ENCODE peak calls at places on chromosomes 4 and X, in four cellular contexts. S is GM12878, Y is SK-N-SH, R is HepG2. F is an unnamed sample.
A peak's percentile ranks its signal among the peaks of the same experiment; 100 is the strongest.

GRCh38 chr4:125368161-125368560 is 53.4 kb downstream of the FAT4 start:
- DNase-seq in S (no peak), Y (peak; percentile 1), R (no peak), F (no peak)

GRCh38 chr4:152385551-152385950 is 150.3 kb downstream of the FBXW7 start:
- DNase-seq in S (no peak), Y (peak; percentile 2), R (no peak), F (no peak)

GRCh38 chr4:17218801-17219200 is 293.1 kb downstream of the QDPR start:
- DNase-seq in S (no peak), Y (peak; percentile 36), R (no peak), F (no peak)

GRCh38 chrX:48896611-48897011 is 957 bp downstream of the TIMM17B start:
- DNase-seq in S (no peak), Y (no peak), R (no peak), F (no peak)

GRCh38 chr4:3074078-3074845 is at the start of the genes HTT and HTT-AS:
- DNase-seq in S (peak; percentile 68), Y (peak; percentile 99), R (peak; percentile 86), F (peak; percentile 72)

GRCh38 chrX:15242899-15243555 is 26.9 kb downstream of the ASB9 start:
- DNase-seq in S (peak; percentile 17), Y (peak; percentile 51), R (peak; percentile 12), F (peak; percentile 46)

GRCh38 chr4:94014484-94015136 is 186.1 kb downstream of the ATOH1 start:
- DNase-seq in S (no peak), Y (no peak), R (no peak), F (no peak)

GRCh38 chr4:180100433-180101344 is 2142.5 kb upstream of the TENM3 start:
- DNase-seq in S (no peak), Y (no peak), R (no peak), F (no peak)

GRCh38 chrX:50609796-50610195 is 139.2 kb upstream of the DGKK start:
- DNase-seq in S (no peak), Y (no peak), R (no peak), F (no peak)

GRCh38 chr4:636628-636950 is 11.2 kb downstream of the PDE6B start:
- DNase-seq in S (no peak), Y (no peak), R (no peak), F (no peak)

GRCh38 chrX:136488706-136489105 is 959 bp downstream of the BRS3 start:
- DNase-seq in S (no peak), Y (no peak), R (no peak), F (no peak)

GRCh38 chrX:73930300-73930699 is 367.3 kb downstream of the CHIC1 start:
- DNase-seq in S (no peak), Y (no peak), R (no peak), F (no peak)

GRCh38 chr4:7101692-7102515 is 34.0 kb upstream of the GRPEL1 start:
- DNase-seq in S (no peak), Y (peak; percentile 87), R (peak; percentile 52), F (peak; percentile 73)

GRCh38 chrX:1546601-1547275 is 9.8 kb upstream of the P2RY8 start:
- DNase-seq in S (no peak), Y (no peak), R (no peak), F (no peak)

GRCh38 chr4:186554485-186554884 is 882 bp downstream of the MTNR1A start:
- DNase-seq in S (no peak), Y (no peak), R (peak; percentile 14), F (peak; percentile 28)

GRCh38 chr4:102625232-102625930 is 124.2 kb downstream of the NFKB1 start:
- DNase-seq in S (no peak), Y (peak; percentile 30), R (peak; percentile 59), F (no peak)

GRCh38 chrX:18899796-18900380 is 84.0 kb downstream of the PHKA2 start:
- DNase-seq in S (no peak), Y (peak; percentile 87), R (no peak), F (peak; percentile 15)

GRCh38 chr4:150235795-150236385 is 157.6 kb downstream of the DCLK2 start:
- DNase-seq in S (no peak), Y (no peak), R (no peak), F (no peak)

GRCh38 chrX:71533850-71534515 is 1.1 kb downstream of the OGT start:
- DNase-seq in S (no peak), Y (peak; percentile 42), R (peak; percentile 7), F (peak; percentile 69)

GRCh38 chr4:2066571-2067445 is 7.7 kb downstream of the NAT8L start:
- DNase-seq in S (no peak), Y (peak; percentile 42), R (no peak), F (no peak)

GRCh38 chr4:120688791-120689190 is 233.7 kb downstream of the PRDM5 start:
- DNase-seq in S (no peak), Y (no peak), R (no peak), F (no peak)

GRCh38 chr4:119040711-119041185 is 94.9 kb upstream of the MYOZ2 start:
- DNase-seq in S (no peak), Y (no peak), R (no peak), F (no peak)
- H3K4me1 ChIP-seq in S (peaks cover 6% of the 10 kb centered on the region), Y (peaks cover 21% of the 10 kb centered on the region), R (no peaks in the 10 kb centered on the region), F (peaks cover 67% of the 10 kb centered on the region)

GRCh38 chrX:39814391-39814790 is 283.4 kb downstream of the BCOR start:
- DNase-seq in S (no peak), Y (no peak), R (no peak), F (peak; percentile 38)
- TF ChIP-seq RFX5 in S (no peak), Y (no peak), R (no peak), F (no peak)

GRCh38 chr4:127503111-127503510 is 129.6 kb upstream of the INTU start:
- DNase-seq in S (no peak), Y (no peak), R (no peak), F (no peak)
- TF ChIP-seq PBX3 in S (no peak), Y (no peak), R (no peak), F (no peak)

DNA sequence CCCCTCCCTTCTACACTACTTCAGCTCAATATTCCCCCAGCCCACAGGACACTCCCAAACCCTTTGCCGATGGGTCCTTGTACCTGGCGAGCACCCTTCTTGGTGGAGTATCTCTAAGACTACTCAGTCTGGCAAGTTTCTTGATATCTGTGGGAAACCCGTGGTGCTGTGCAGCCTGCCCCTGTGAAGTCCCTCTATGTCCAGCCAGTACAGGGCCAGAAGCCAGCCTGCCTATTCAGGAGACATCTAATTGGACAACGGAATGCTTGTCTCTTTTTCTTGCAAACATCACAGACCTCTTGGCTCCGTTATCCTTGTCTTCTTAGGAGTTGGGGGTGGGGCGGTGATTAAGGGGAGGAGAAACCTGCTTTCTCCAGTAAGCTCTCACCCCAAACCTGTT is 3.7 kb upstream of the IGFBP7 start:
- DNase-seq in S (no peak), Y (no peak), R (no peak), F (no peak)
- H3K4me1 ChIP-seq in S (no peaks in the 10 kb centered on the region), Y (peaks cover 38% of the 10 kb centered on the region), R (no peaks in the 10 kb centered on the region), F (peaks cover 38% of the 10 kb centered on the region)

F was measured in A549.